ENCODE peak calls at places on chromosomes 12 and 14, in eight cellular contexts. B is mammary epithelial cell, C is uterus, X is GM12878, H is left ventricle myocardium inferior, T is stomach, N is neural progenitor cell, F is epithelial cell of esophagus. J is an unnamed sample.
A peak's percentile ranks its signal among the peaks of the same experiment; 100 is the strongest.

GRCh38 chr14:63564318-63564717 is 21.1 kb upstream of the PPP2R5E start:
- DNase-seq in B (no peak), C (no peak), X (no peak), H (peak; percentile 18), T (no peak), N (no peak), F (no peak), J (no peak)

GRCh38 chr12:48925218-48925871 is at the start of gene FKBP11:
- DNase-seq in B (peak; percentile 20), C (peak; percentile 57), X (peak; percentile 30), H (peak; percentile 53), T (peak; percentile 71), N (peak; percentile 60), F (peak; percentile 38), J (no peak)

GRCh38 chr14:31219169-31219568 is 11.6 kb upstream of the HECTD1 start:
- DNase-seq in B (no peak), C (no peak), X (no peak), H (no peak), T (no peak), N (no peak), F (no peak), J (no peak)

GRCh38 chr12:127619869-127620769 is 646.9 kb upstream of the TMEM132C start:
- DNase-seq in B (no peak), C (no peak), X (no peak), H (no peak), T (no peak), N (peak; percentile 7), F (no peak), J (no peak)

GRCh38 chr12:101243074-101243473 is 33.0 kb upstream of the SLC5A8 start:
- DNase-seq in B (peak; percentile 27), C (no peak), X (no peak), H (no peak), T (no peak), N (no peak), F (peak; percentile 20), J (no peak)

GRCh38 chr14:75542585-75543091 is 20.4 kb downstream of the BATF start:
- DNase-seq in B (no peak), C (no peak), X (no peak), H (peak; percentile 59), T (peak; percentile 67), N (no peak), F (no peak), J (peak; percentile 26)

GRCh38 chr14:104681689-104682074 is 7.7 kb upstream of the INF2 start:
- DNase-seq in B (peak; percentile 77), C (peak; percentile 85), X (no peak), H (peak; percentile 92), T (peak; percentile 92), N (peak; percentile 81), F (peak; percentile 74), J (no peak)

GRCh38 chr14:71703477-71703876 is 228.8 kb upstream of the RGS6 start:
- DNase-seq in B (peak; percentile 37), C (peak; percentile 61), X (no peak), H (no peak), T (no peak), N (peak; percentile 11), F (peak; percentile 46), J (no peak)

GRCh38 chr12:66107451-66107915 is 23.1 kb downstream of the LLPH start:
- DNase-seq in B (peak; percentile 91), C (peak; percentile 21), X (peak; percentile 56), H (no peak), T (peak; percentile 31), N (peak; percentile 91), F (peak; percentile 95), J (no peak)

DNA sequence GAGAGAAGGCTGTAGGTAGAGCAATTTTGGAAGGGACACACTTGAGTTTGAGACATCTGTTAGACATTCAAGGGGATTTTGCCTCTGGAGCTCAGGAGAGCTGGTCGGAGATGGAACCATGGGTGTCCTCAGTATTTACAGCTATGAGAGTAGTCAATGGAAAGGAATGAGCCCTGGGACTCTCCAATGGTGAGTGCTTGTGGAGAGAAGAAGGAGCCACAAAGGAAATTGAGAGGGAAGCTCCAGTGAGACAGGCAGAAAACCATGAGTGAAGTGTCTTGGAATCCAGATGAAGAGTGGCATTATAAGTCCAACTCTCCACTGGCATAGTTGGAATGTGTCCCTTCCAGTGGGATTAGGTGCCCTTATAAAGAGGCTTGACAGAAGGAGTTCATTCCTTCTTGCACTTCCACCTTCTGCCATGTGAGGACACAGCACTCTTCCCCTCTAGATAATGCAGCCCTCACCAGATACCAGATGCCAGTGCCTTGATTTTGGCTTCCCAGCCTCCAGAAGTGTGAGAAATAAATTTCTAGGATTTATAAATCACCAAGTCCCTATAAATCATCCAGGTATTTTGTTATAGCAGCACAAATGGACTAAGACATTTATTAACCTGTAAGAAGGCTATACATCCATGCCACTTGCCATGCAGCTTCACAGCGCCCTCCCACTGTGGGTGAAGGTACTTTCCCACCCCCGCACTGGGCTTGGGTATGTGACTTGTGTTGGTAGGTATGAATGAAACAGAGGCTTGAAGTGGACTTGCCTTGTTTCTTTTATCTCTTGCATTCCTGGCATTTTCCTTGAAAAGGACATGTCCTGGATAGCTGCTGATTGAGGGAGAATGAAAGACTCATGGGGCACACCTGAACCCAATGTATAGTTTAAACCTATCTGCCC is 27.3 kb downstream of the LLPH start:
- DNase-seq in B (no peak), C (no peak), X (no peak), H (no peak), T (no peak), N (peak; percentile 11), F (peak; percentile 20), J (no peak)
- TF ChIP-seq CTCF in B (peak; percentile 19), C (no peak), X (peak; percentile 1), H (no peak), T (no peak), N (peak; percentile 36), F (peak; percentile 19), J (peak; percentile 8)

DNA sequence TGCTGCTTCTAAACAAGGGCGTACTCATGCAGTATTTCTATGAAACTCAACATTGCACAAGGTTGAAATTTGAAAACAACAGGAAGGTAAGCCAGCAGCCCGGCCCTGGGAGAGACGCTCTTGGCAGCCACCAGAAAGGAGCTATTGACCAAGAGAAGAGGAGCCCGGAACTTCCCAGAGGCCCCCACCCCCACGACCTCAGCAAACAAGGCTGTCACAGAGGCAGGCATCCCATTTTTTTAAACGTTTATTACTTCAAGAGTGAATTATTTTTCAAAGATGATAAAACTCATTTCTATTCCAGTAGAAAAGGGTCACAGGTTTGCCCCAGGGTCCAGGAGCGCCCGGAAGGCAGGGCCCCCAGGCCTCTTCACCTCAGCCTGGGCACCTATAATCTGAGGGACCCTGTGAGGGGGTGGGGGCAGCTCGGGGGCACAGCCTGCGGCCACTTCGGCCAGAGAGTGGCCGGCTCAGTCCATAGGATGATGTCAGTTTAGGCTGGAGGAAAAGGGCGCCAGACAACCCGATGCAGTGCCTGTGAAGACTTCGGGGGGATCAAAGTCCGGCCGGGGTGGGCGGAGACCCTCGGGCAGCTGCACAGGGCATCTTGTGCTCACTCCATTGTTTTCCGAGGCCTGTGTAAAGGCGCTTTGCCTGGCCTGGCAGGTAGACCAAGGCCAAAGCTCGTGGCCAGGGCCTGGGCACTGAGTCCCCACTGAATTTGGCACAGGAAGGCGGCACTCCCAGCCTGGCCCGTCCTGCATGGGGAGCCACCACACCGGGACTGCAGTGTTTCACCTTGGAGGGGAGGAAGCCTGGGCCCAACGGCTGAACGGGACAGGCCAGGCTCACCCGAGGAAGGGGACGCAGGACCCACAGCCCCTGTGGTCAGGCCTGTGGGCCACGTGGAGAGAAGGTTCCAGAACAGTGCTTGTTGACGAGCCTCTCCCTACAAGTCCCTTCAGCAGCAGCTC is 86.0 kb downstream of the SCARB1 start:
- DNase-seq in B (no peak), C (no peak), X (no peak), H (no peak), T (no peak), N (no peak), F (peak; percentile 23), J (no peak)
- H3K4me3 ChIP-seq in B (no peak overlapping the region), C (no peak overlapping the region), X (no peak overlapping the region), H (no peak overlapping the region), T (no peak overlapping the region), N (no peak overlapping the region), F (no peak overlapping the region), J (no peak overlapping the region)

GRCh38 chr14:103611215-103611614 is 17.8 kb upstream of the KLC1 start:
- DNase-seq in B (no peak), C (no peak), X (no peak), H (no peak), T (no peak), N (no peak), F (no peak), J (no peak)

GRCh38 chr14:103604620-103605019 is 24.4 kb upstream of the KLC1 start:
- DNase-seq in B (no peak), C (no peak), X (no peak), H (no peak), T (no peak), N (no peak), F (no peak), J (no peak)

GRCh38 chr14:103607822-103608221 is 21.2 kb upstream of the KLC1 start:
- DNase-seq in B (no peak), C (no peak), X (no peak), H (no peak), T (no peak), N (no peak), F (no peak), J (no peak)

DNA sequence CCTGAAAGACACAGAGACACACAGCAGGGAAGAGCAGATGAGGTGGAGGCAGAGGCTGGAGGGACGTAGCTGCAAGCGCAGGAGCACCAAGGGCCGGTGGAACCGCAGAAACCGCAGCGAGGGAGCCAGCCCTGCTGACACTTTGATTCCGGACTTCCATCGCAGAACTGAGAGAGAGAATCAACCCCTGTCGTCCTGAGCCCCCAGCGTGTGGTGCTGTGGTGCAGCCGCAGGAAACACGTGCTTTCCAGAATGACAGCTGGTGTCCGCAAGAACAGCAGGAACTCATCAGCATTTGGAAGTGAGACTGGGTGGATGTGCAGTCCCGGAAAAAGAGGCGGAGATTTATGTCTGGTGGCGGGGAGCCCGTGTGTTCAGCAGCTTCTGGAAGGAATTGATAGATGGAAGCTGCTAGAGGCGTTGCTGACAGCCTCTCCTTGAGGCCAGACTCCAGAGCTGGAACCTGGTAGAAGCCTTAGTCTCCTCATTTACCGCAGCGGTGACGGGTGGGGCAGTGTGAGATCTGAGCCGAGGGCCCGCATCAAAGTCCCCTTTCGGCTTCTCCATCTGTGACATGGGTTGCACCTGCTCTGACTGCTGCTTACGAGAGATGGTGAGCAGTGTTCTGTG is 21.9 kb upstream of the KLC1 start:
- DNase-seq in B (peak; percentile 56), C (peak; percentile 85), X (peak; percentile 62), H (peak; percentile 80), T (peak; percentile 52), N (peak; percentile 64), F (peak; percentile 30), J (no peak)
- TF ChIP-seq CTCF in B (no peak), C (no peak), X (peak; percentile 34), H (peak; percentile 50), T (no peak), N (peak; percentile 14), F (no peak), J (peak; percentile 20)

GRCh38 chr14:23931705-23932314 is 21.8 kb upstream of the DHRS4 start:
- DNase-seq in B (no peak), C (no peak), X (no peak), H (no peak), T (no peak), N (no peak), F (no peak), J (no peak)

GRCh38 chr14:23932639-23933038 is 20.9 kb upstream of the DHRS4 start:
- DNase-seq in B (no peak), C (no peak), X (no peak), H (no peak), T (no peak), N (no peak), F (no peak), J (no peak)

GRCh38 chr14:23933108-23933507 is 20.5 kb upstream of the DHRS4 start:
- DNase-seq in B (no peak), C (no peak), X (no peak), H (no peak), T (no peak), N (no peak), F (no peak), J (no peak)

GRCh38 chr14:23935158-23935557 is 18.4 kb upstream of the DHRS4 start:
- DNase-seq in B (no peak), C (no peak), X (no peak), H (no peak), T (no peak), N (no peak), F (no peak), J (no peak)

GRCh38 chr14:23933706-23934105 is 19.9 kb upstream of the DHRS4 start:
- DNase-seq in B (no peak), C (no peak), X (no peak), H (no peak), T (no peak), N (peak; percentile 2), F (no peak), J (no peak)
- H3K4me3 ChIP-seq in B (no peak overlapping the region), C (no peak overlapping the region), X (no peak overlapping the region), H (no peak overlapping the region), T (no peak overlapping the region), N (no peak overlapping the region), F (no peak overlapping the region), J (no peak overlapping the region)